ENCODE peak calls at places on chromosomes 12 and 14, in nine cellular contexts. One of them, this sample, is unnamed.

GRCh38 chr14:31990959-31991541 is 86.1 kb upstream of the ARHGAP5 start:
- DNase-seq in GM12878: no peak
- DNase-seq in keratinocyte: no peak
- DNase-seq in A673: peak
- DNase-seq in MM.1S: no peak
- DNase-seq in fibroblast of lung: peak
- DNase-seq in endothelial cell of umbilical vein: peak
- DNase-seq in GM23338: no peak
- DNase-seq in hepatocyte: no peak
- DNase-seq in this sample: no peak

GRCh38 chr14:21924479-21924878 is 250.9 kb upstream of the OR4E1 start:
- DNase-seq in MM.1S: peak
- DNase-seq in endothelial cell of umbilical vein: peak
- DNase-seq in hepatocyte: no peak
- DNase-seq in GM23338: peak
- DNase-seq in A673: no peak
- DNase-seq in GM12878: peak
- DNase-seq in fibroblast of lung: no peak
- DNase-seq in keratinocyte: no peak
- DNase-seq in this sample: peak

GRCh38 chr12:89694542-89694941 is 14.1 kb downstream of the ATP2B1 start:
- DNase-seq in hepatocyte: no peak
- DNase-seq in GM12878: no peak
- DNase-seq in GM23338: no peak
- DNase-seq in fibroblast of lung: no peak
- DNase-seq in keratinocyte: no peak
- DNase-seq in A673: no peak
- DNase-seq in endothelial cell of umbilical vein: no peak
- DNase-seq in MM.1S: no peak
- DNase-seq in this sample: no peak

GRCh38 chr12:89529738-89530137 is 3.9 kb upstream of the POC1B start:
- DNase-seq in GM23338: peak
- DNase-seq in MM.1S: peak
- DNase-seq in GM12878: peak
- DNase-seq in keratinocyte: no peak
- DNase-seq in fibroblast of lung: peak
- DNase-seq in endothelial cell of umbilical vein: peak
- DNase-seq in hepatocyte: peak
- DNase-seq in A673: peak
- DNase-seq in this sample: peak

GRCh38 chr14:30906752-30907658 is 32.6 kb downstream of the COCH start:
- DNase-seq in GM23338: no peak
- DNase-seq in keratinocyte: peak
- DNase-seq in A673: peak
- DNase-seq in hepatocyte: peak
- DNase-seq in endothelial cell of umbilical vein: peak
- DNase-seq in MM.1S: no peak
- DNase-seq in fibroblast of lung: peak
- DNase-seq in GM12878: no peak
- DNase-seq in this sample: no peak

GRCh38 chr14:95733212-95733611 is 19.3 kb upstream of the TCL1A start:
- DNase-seq in endothelial cell of umbilical vein: no peak
- DNase-seq in hepatocyte: no peak
- DNase-seq in MM.1S: no peak
- DNase-seq in GM12878: no peak
- DNase-seq in fibroblast of lung: no peak
- DNase-seq in GM23338: no peak
- DNase-seq in A673: no peak
- DNase-seq in keratinocyte: no peak
- DNase-seq in this sample: no peak

GRCh38 chr12:96501139-96501741 is 11.9 kb downstream of the CFAP54 start:
- DNase-seq in fibroblast of lung: peak
- DNase-seq in MM.1S: peak
- DNase-seq in GM23338: peak
- DNase-seq in keratinocyte: no peak
- DNase-seq in endothelial cell of umbilical vein: peak
- DNase-seq in hepatocyte: peak
- DNase-seq in A673: peak
- DNase-seq in GM12878: peak
- DNase-seq in this sample: no peak

GRCh38 chr12:26807292-26807691 is 25.7 kb downstream of the ITPR2 start:
- DNase-seq in A673: no peak
- DNase-seq in fibroblast of lung: no peak
- DNase-seq in GM23338: no peak
- DNase-seq in hepatocyte: no peak
- DNase-seq in keratinocyte: no peak
- DNase-seq in endothelial cell of umbilical vein: no peak
- DNase-seq in MM.1S: no peak
- DNase-seq in GM12878: no peak
- DNase-seq in this sample: no peak

GRCh38 chr14:23694085-23694975 is 58.2 kb downstream of the DHRS2 start:
- DNase-seq in GM23338: peak
- DNase-seq in A673: peak
- DNase-seq in fibroblast of lung: peak
- DNase-seq in hepatocyte: peak
- DNase-seq in keratinocyte: no peak
- DNase-seq in endothelial cell of umbilical vein: no peak
- DNase-seq in GM12878: no peak
- DNase-seq in MM.1S: no peak
- DNase-seq in this sample: no peak

GRCh38 chr12:32680787-32681186 is 1.7 kb downstream of the DNM1L start:
- DNase-seq in MM.1S: no peak
- DNase-seq in hepatocyte: no peak
- DNase-seq in fibroblast of lung: no peak
- DNase-seq in A673: no peak
- DNase-seq in GM23338: no peak
- DNase-seq in GM12878: no peak
- DNase-seq in keratinocyte: no peak
- DNase-seq in endothelial cell of umbilical vein: no peak
- DNase-seq in this sample: no peak

GRCh38 chr14:99393059-99393655 is 87.5 kb downstream of the SETD3 start:
- DNase-seq in endothelial cell of umbilical vein: peak
- DNase-seq in hepatocyte: peak
- DNase-seq in GM23338: peak
- DNase-seq in keratinocyte: peak
- DNase-seq in A673: peak
- DNase-seq in fibroblast of lung: peak
- DNase-seq in MM.1S: no peak
- DNase-seq in GM12878: no peak
- DNase-seq in this sample: peak

GRCh38 chr12:19575307-19576243 is 136.3 kb downstream of the AEBP2 start:
- DNase-seq in GM23338: no peak
- DNase-seq in MM.1S: no peak
- DNase-seq in GM12878: no peak
- DNase-seq in keratinocyte: no peak
- DNase-seq in endothelial cell of umbilical vein: peak
- DNase-seq in A673: peak
- DNase-seq in hepatocyte: peak
- DNase-seq in fibroblast of lung: peak
- DNase-seq in this sample: no peak

GRCh38 chr12:71335668-71336257 is 103.8 kb upstream of the LGR5 start:
- DNase-seq in hepatocyte: no peak
- DNase-seq in fibroblast of lung: no peak
- DNase-seq in GM23338: no peak
- DNase-seq in keratinocyte: no peak
- DNase-seq in endothelial cell of umbilical vein: no peak
- DNase-seq in MM.1S: no peak
- DNase-seq in A673: no peak
- DNase-seq in GM12878: no peak
- DNase-seq in this sample: no peak

GRCh38 chr14:43697003-43697402 is 810.1 kb downstream of the FSCB start:
- DNase-seq in hepatocyte: no peak
- DNase-seq in GM12878: no peak
- DNase-seq in A673: no peak
- DNase-seq in fibroblast of lung: no peak
- DNase-seq in MM.1S: no peak
- DNase-seq in endothelial cell of umbilical vein: no peak
- DNase-seq in keratinocyte: no peak
- DNase-seq in GM23338: no peak
- DNase-seq in this sample: no peak

GRCh38 chr12:90281156-90281868 is 572.7 kb upstream of the ATP2B1 start:
- DNase-seq in keratinocyte: no peak
- DNase-seq in MM.1S: no peak
- DNase-seq in endothelial cell of umbilical vein: no peak
- DNase-seq in A673: no peak
- DNase-seq in fibroblast of lung: no peak
- DNase-seq in GM12878: no peak
- DNase-seq in hepatocyte: no peak
- DNase-seq in GM23338: no peak
- DNase-seq in this sample: no peak

GRCh38 chr14:105871590-105871989 is 345.2 kb downstream of the TMEM121 start:
- DNase-seq in keratinocyte: no peak
- DNase-seq in GM12878: no peak
- DNase-seq in A673: no peak
- DNase-seq in hepatocyte: no peak
- DNase-seq in MM.1S: no peak
- DNase-seq in GM23338: no peak
- DNase-seq in fibroblast of lung: no peak
- DNase-seq in endothelial cell of umbilical vein: no peak
- DNase-seq in this sample: no peak
- TF ChIP-seq EZH2 in keratinocyte: no peak
- TF ChIP-seq EZH2 in GM12878: no peak
- TF ChIP-seq EZH2 in A673: no peak
- TF ChIP-seq EZH2 in hepatocyte: no peak
- TF ChIP-seq EZH2 in MM.1S: no peak
- TF ChIP-seq EZH2 in GM23338: no peak
- TF ChIP-seq EZH2 in fibroblast of lung: no peak
- TF ChIP-seq EZH2 in endothelial cell of umbilical vein: no peak
- TF ChIP-seq EZH2 in this sample: no peak

DNA sequence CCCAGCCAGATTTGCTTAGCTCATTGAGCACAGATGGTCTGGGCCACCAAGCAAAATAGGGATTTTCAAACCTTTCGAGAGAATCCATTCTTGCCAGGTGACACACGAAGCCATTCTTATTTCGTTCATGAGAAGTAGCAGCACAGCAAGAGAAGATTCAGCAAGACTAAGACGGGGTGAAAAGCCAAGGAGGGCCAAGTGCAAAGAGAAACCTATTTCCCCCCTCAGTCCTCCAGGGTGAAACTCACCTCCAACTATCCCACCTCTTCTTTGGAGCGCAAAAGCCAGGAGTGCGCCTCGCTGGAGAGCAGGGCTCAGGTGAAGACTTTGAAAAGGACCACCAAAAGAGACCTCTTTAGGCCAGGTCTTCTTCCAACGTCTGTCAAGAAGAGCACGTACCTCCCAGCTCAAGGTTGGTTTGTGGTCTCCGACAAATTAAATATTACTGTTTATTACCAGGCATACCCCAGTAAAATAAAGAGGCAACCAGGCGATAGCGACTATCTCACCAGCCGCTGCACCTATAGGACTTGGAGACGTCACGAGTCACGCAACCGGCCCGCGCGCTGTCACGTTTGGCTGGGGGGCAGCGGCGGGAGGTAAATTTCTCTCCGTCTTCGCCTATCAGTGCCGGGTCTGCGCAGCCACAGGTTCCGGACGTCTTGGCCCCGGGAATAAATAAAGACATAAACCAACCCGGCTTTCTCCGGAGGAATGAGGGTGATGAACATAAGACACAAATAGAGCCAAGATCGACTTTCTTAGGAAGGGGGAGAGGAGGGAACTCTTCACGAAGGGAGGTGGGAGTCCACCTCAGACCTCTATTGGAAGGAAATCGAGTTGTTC is 1.8 kb upstream of the TBX5 start:
- DNase-seq in GM12878: no peak
- DNase-seq in A673: no peak
- DNase-seq in GM23338: peak
- DNase-seq in hepatocyte: peak
- DNase-seq in keratinocyte: no peak
- DNase-seq in fibroblast of lung: peak
- DNase-seq in MM.1S: no peak
- DNase-seq in endothelial cell of umbilical vein: no peak
- DNase-seq in this sample: no peak
- TF ChIP-seq EZH2 in GM12878: no peak
- TF ChIP-seq EZH2 in A673: no peak
- TF ChIP-seq EZH2 in GM23338: peak
- TF ChIP-seq EZH2 in hepatocyte: peak
- TF ChIP-seq EZH2 in keratinocyte: no peak
- TF ChIP-seq EZH2 in fibroblast of lung: no peak
- TF ChIP-seq EZH2 in MM.1S: no peak
- TF ChIP-seq EZH2 in endothelial cell of umbilical vein: no peak
- TF ChIP-seq EZH2 in this sample: peak

GRCh38 chr14:59870277-59871165 is at the start of gene RTN1:
- DNase-seq in MM.1S: peak
- DNase-seq in fibroblast of lung: peak
- DNase-seq in GM23338: peak
- DNase-seq in A673: peak
- DNase-seq in endothelial cell of umbilical vein: peak
- DNase-seq in GM12878: no peak
- DNase-seq in hepatocyte: peak
- DNase-seq in keratinocyte: no peak
- DNase-seq in this sample: peak

GRCh38 chr14:59868021-59868420 is 2.6 kb downstream of the RTN1 start:
- DNase-seq in fibroblast of lung: no peak
- DNase-seq in endothelial cell of umbilical vein: no peak
- DNase-seq in A673: no peak
- DNase-seq in keratinocyte: no peak
- DNase-seq in hepatocyte: no peak
- DNase-seq in GM12878: no peak
- DNase-seq in MM.1S: no peak
- DNase-seq in GM23338: no peak
- DNase-seq in this sample: no peak

GRCh38 chr14:59871166-59871495 is 555 bp upstream of the RTN1 start:
- DNase-seq in GM12878: no peak
- DNase-seq in hepatocyte: no peak
- DNase-seq in endothelial cell of umbilical vein: peak
- DNase-seq in A673: no peak
- DNase-seq in keratinocyte: no peak
- DNase-seq in fibroblast of lung: no peak
- DNase-seq in GM23338: no peak
- DNase-seq in MM.1S: no peak
- DNase-seq in this sample: no peak

GRCh38 chr14:59869381-59870255 is 958 bp downstream of the RTN1 start:
- DNase-seq in keratinocyte: no peak
- DNase-seq in A673: no peak
- DNase-seq in GM12878: no peak
- DNase-seq in GM23338: peak
- DNase-seq in fibroblast of lung: no peak
- DNase-seq in endothelial cell of umbilical vein: no peak
- DNase-seq in hepatocyte: no peak
- DNase-seq in MM.1S: no peak
- DNase-seq in this sample: peak
- TF ChIP-seq EZH2 in keratinocyte: peak
- TF ChIP-seq EZH2 in A673: no peak
- TF ChIP-seq EZH2 in GM12878: no peak
- TF ChIP-seq EZH2 in GM23338: no peak
- TF ChIP-seq EZH2 in fibroblast of lung: peak
- TF ChIP-seq EZH2 in endothelial cell of umbilical vein: no peak
- TF ChIP-seq EZH2 in hepatocyte: peak
- TF ChIP-seq EZH2 in MM.1S: no peak
- TF ChIP-seq EZH2 in this sample: peak

DNA sequence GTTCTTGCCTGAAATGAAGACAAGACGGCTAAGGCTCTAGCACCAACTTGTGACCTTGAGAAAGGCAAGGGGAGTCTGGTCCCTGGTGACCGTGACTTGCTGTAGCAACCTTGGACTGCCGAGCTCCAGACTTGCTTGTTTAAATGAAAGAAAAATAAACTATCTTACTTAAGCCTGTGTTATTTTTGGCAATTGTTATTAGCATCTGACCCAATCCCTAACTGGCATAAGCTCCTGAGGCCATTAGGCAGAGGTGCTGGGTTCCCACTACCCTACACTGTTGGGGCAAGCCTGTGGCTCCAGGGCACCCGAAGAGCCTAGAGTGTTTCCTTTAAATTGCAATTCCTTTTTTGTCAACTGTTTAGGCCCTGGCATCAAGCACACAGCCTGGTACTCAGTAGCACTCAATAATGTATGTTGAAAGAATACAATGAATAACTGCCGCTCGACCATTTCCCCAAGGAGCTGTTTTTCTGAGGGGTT is 106.9 kb upstream of the HIF1A start:
- DNase-seq in hepatocyte: no peak
- DNase-seq in GM23338: no peak
- DNase-seq in endothelial cell of umbilical vein: peak
- DNase-seq in fibroblast of lung: peak
- DNase-seq in MM.1S: no peak
- DNase-seq in GM12878: no peak
- DNase-seq in keratinocyte: no peak
- DNase-seq in A673: no peak
- DNase-seq in this sample: no peak
- TF ChIP-seq EZH2 in hepatocyte: no peak
- TF ChIP-seq EZH2 in GM23338: no peak
- TF ChIP-seq EZH2 in endothelial cell of umbilical vein: no peak
- TF ChIP-seq EZH2 in fibroblast of lung: no peak
- TF ChIP-seq EZH2 in MM.1S: no peak
- TF ChIP-seq EZH2 in GM12878: no peak
- TF ChIP-seq EZH2 in keratinocyte: no peak
- TF ChIP-seq EZH2 in A673: no peak
- TF ChIP-seq EZH2 in this sample: no peak

This sample was measured in neural progenitor cell.